ENCODE peak calls at places on chromosome 16, in nine cellular contexts. M is heart left ventricle; N is astrocyte of the spinal cord; R is HFF-Myc; V is A549; D is CD8-positive, alpha-beta T cell; A is mucosa of descending colon; B is fibroblast of pulmonary artery; G is Calu3. I is an unnamed sample.
A peak's percentile ranks its signal among the peaks of the same experiment; 100 is the strongest.

GRCh38 chr16:85820604-85821372 is 21.3 kb downstream of the COX4I1 start:
- DNase-seq in B (no peak), A (peak; percentile 43), R (no peak), V (no peak), N (no peak), M (no peak), G (no peak), D (no peak), I (no peak)

GRCh38 chr16:4561565-4561964 is 5.4 kb downstream of the C16orf96 start:
- DNase-seq in V (no peak), B (no peak), A (no peak), G (no peak), M (no peak), D (no peak), N (no peak), R (no peak), I (no peak)

GRCh38 chr16:85312174-85312573 is 199.9 kb upstream of the CIBAR2 start:
- DNase-seq in D (no peak), V (no peak), N (no peak), R (no peak), M (no peak), B (no peak), A (no peak), G (no peak), I (no peak)

GRCh38 chr16:57690782-57691471 is 3.7 kb upstream of the DRC7 start:
- DNase-seq in D (no peak), G (no peak), R (no peak), A (no peak), N (no peak), B (peak; percentile 14), V (no peak), M (no peak), I (no peak)

GRCh38 chr16:31132979-31133599 is 2.4 kb downstream of the PRSS8 start:
- DNase-seq in R (no peak), G (no peak), V (no peak), B (no peak), D (no peak), N (no peak), A (no peak), M (no peak), I (no peak)

GRCh38 chr16:57245472-57246113 is 534 bp downstream of the ARL2BP start:
- DNase-seq in A (peak; percentile 71), D (no peak), V (peak; percentile 49), M (peak; percentile 44), R (no peak), G (no peak), B (peak; percentile 14), N (no peak), I (no peak)

GRCh38 chr16:55470533-55471371 is 8.2 kb upstream of the MMP2 start:
- DNase-seq in D (no peak), B (peak; percentile 31), M (no peak), A (no peak), N (peak; percentile 68), V (no peak), R (no peak), G (peak; percentile 11), I (no peak)

GRCh38 chr16:30482366-30482765 is 9.8 kb downstream of the ITGAL start:
- DNase-seq in V (peak; percentile 28), D (no peak), R (no peak), G (peak; percentile 13), N (no peak), B (peak; percentile 3), M (no peak), A (no peak), I (no peak)

GRCh38 chr16:68366062-68366461 is 55.2 kb downstream of the PRMT7 start:
- DNase-seq in V (no peak), M (no peak), G (no peak), R (no peak), N (no peak), D (no peak), B (no peak), A (peak; percentile 42), I (no peak)

GRCh38 chr16:3646348-3646920 is 8.1 kb upstream of the DNASE1 start:
- DNase-seq in A (peak; percentile 83), B (no peak), V (peak; percentile 80), M (no peak), D (no peak), G (peak; percentile 78), R (no peak), N (peak; percentile 13), I (no peak)

GRCh38 chr16:56610017-56610608 is 1.7 kb downstream of the MT2A start:
- DNase-seq in N (peak; percentile 94), V (peak; percentile 21), A (peak; percentile 69), G (no peak), R (no peak), M (peak; percentile 53), B (peak; percentile 95), D (peak; percentile 41), I (peak; percentile 35)

GRCh38 chr16:56965149-56965938 is 3.6 kb downstream of the CETP start:
- DNase-seq in M (no peak), V (no peak), B (no peak), D (no peak), N (no peak), A (no peak), R (no peak), G (no peak), I (no peak)

GRCh38 chr16:4537376-4538066 is 1.1 kb downstream of the CDIP1 start:
- DNase-seq in R (no peak), B (no peak), N (no peak), M (peak; percentile 45), A (peak; percentile 59), D (no peak), V (no peak), G (no peak), I (no peak)

GRCh38 chr16:86022381-86022960 is 123.5 kb downstream of the IRF8 start:
- DNase-seq in B (no peak), V (no peak), R (no peak), G (no peak), D (no peak), A (no peak), N (no peak), M (no peak), I (no peak)

GRCh38 chr16:76801357-76801756 is 389.6 kb upstream of the MON1B start:
- DNase-seq in B (no peak), R (no peak), N (no peak), G (no peak), M (no peak), V (no peak), D (no peak), A (no peak), I (no peak)
- TF ChIP-seq CTCF in B (no peak), R (no peak), N (no peak), G (no peak), M (no peak), V (no peak), D (no peak), A (no peak), I (no peak)

GRCh38 chr16:58843675-58844074 is 109.6 kb upstream of the GOT2 start:
- DNase-seq in V (no peak), B (peak; percentile 36), N (peak; percentile 40), A (no peak), M (no peak), D (no peak), R (peak; percentile 3), G (no peak), I (no peak)
- TF ChIP-seq CTCF in V (peak; percentile 66), B (no peak), N (peak; percentile 15), A (no peak), M (no peak), D (no peak), R (no peak), G (no peak), I (no peak)

GRCh38 chr16:10827691-10828341 is 9.2 kb upstream of the TVP23A start:
- DNase-seq in B (peak; percentile 91), V (no peak), R (peak; percentile 51), D (no peak), M (peak; percentile 91), G (no peak), N (peak; percentile 91), A (peak; percentile 71), I (no peak)

GRCh38 chr16:10817963-10818941 is at the start of gene TVP23A:
- DNase-seq in R (no peak), N (no peak), D (no peak), B (peak; percentile 13), V (no peak), M (no peak), G (no peak), A (no peak), I (no peak)

GRCh38 chr16:10820546-10820945 is 2.0 kb upstream of the TVP23A start:
- DNase-seq in G (no peak), V (no peak), R (no peak), N (no peak), B (no peak), D (no peak), M (no peak), A (no peak), I (no peak)

GRCh38 chr16:10824111-10824893 is 5.7 kb upstream of the TVP23A start:
- DNase-seq in B (no peak), D (no peak), R (no peak), A (no peak), M (peak; percentile 49), N (no peak), G (peak; percentile 53), V (no peak), I (no peak)

DNA sequence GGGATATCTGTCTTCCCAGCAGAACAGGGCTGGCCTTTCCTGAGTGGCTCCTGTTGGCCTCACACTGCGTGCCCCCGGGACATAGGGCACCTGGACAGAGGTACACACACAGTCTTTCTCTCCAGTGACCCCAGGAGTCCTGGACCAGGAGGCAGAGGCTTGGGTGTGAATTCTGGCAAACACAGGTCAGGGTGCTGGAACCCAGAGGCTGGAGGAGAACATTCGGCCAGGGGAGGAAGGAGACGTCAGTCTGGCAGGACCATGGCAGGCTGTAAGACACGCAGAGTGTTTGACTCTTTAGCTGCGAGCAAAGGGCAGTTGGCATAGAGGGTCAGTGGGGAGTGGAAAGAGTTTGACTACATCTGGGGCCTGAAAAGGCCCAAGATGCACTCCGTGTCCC is 4.1 kb upstream of the TVP23A start:
- DNase-seq in G (no peak), N (no peak), M (no peak), D (no peak), R (no peak), B (no peak), A (no peak), V (no peak), I (no peak)
- TF ChIP-seq CTCF in G (no peak), N (no peak), M (no peak), D (no peak), R (no peak), B (no peak), A (no peak), V (no peak), I (no peak)

GRCh38 chr16:2603165-2604015 is 65.6 kb downstream of the PDPK1 start:
- DNase-seq in M (peak; percentile 97), R (peak; percentile 72), V (peak; percentile 99), A (peak; percentile 95), B (peak; percentile 97), N (peak; percentile 97), D (peak; percentile 58), G (peak; percentile 99), I (peak; percentile 62)
- TF ChIP-seq CTCF in M (no peak), R (no peak), V (no peak), A (no peak), B (no peak), N (no peak), D (no peak), G (no peak), I (no peak)

I was measured in CD4-positive, alpha-beta T cell.